ENCODE peak calls at places on chromosomes 12 and 14, in six cellular contexts. One of them, this sample, is unnamed.

GRCh38 chr12:117234441-117234840 is 44.2 kb upstream of the FBXO21 start:
- DNase-seq in BE2C: no peak
- DNase-seq in IMR-90: no peak
- DNase-seq in psoas muscle: no peak
- DNase-seq in heart left ventricle: no peak
- DNase-seq in testis: no peak
- DNase-seq in this sample: no peak

GRCh38 chr14:102508774-102509743 is 517 bp downstream of the ANKRD9 start:
- DNase-seq in BE2C: peak; percentile 39
- DNase-seq in IMR-90: peak; percentile 41
- DNase-seq in testis: peak; percentile 65
- DNase-seq in psoas muscle: peak; percentile 85
- DNase-seq in heart left ventricle: peak; percentile 83
- DNase-seq in this sample: peak; percentile 72

GRCh38 chr12:68012712-68013111 is 23.5 kb downstream of the IFNG-AS1 start:
- DNase-seq in IMR-90: no peak
- DNase-seq in heart left ventricle: no peak
- DNase-seq in psoas muscle: no peak
- DNase-seq in testis: no peak
- DNase-seq in BE2C: no peak
- DNase-seq in this sample: no peak

GRCh38 chr12:95648990-95649791 is 97.9 kb upstream of the USP44 start:
- DNase-seq in BE2C: no peak
- DNase-seq in heart left ventricle: no peak
- DNase-seq in testis: no peak
- DNase-seq in psoas muscle: no peak
- DNase-seq in IMR-90: peak; percentile 62
- DNase-seq in this sample: no peak

GRCh38 chr12:88309546-88309945 is 167.4 kb downstream of the TMTC3 start:
- DNase-seq in heart left ventricle: no peak
- DNase-seq in testis: no peak
- DNase-seq in psoas muscle: no peak
- DNase-seq in IMR-90: peak; percentile 83
- DNase-seq in BE2C: no peak
- DNase-seq in this sample: no peak

GRCh38 chr12:100794441-100795192 is at the start of gene ANO4:
- DNase-seq in testis: no peak
- DNase-seq in IMR-90: peak; percentile 29
- DNase-seq in BE2C: peak; percentile 7
- DNase-seq in psoas muscle: no peak
- DNase-seq in heart left ventricle: no peak
- DNase-seq in this sample: peak; percentile 27

GRCh38 chr12:126784328-126784921 is 1482.5 kb upstream of the TMEM132C start:
- DNase-seq in heart left ventricle: no peak
- DNase-seq in BE2C: no peak
- DNase-seq in testis: peak; percentile 81
- DNase-seq in IMR-90: no peak
- DNase-seq in psoas muscle: no peak
- DNase-seq in this sample: no peak

GRCh38 chr12:17192721-17193120 is 586.8 kb upstream of the LMO3 start:
- DNase-seq in heart left ventricle: no peak
- DNase-seq in BE2C: no peak
- DNase-seq in IMR-90: no peak
- DNase-seq in psoas muscle: no peak
- DNase-seq in testis: no peak
- DNase-seq in this sample: no peak

GRCh38 chr14:20624495-20625070 is 16.9 kb downstream of the OR6S1 start:
- DNase-seq in BE2C: peak; percentile 60
- DNase-seq in heart left ventricle: peak; percentile 59
- DNase-seq in psoas muscle: peak; percentile 69
- DNase-seq in IMR-90: peak; percentile 60
- DNase-seq in testis: peak; percentile 54
- DNase-seq in this sample: peak; percentile 34

GRCh38 chr14:33810308-33810707 is 140.6 kb downstream of the EGLN3 start:
- DNase-seq in BE2C: no peak
- DNase-seq in psoas muscle: no peak
- DNase-seq in heart left ventricle: no peak
- DNase-seq in testis: no peak
- DNase-seq in IMR-90: no peak
- DNase-seq in this sample: no peak

GRCh38 chr14:102510616-102511520 is 1.3 kb upstream of the ANKRD9 start:
- DNase-seq in psoas muscle: no peak
- DNase-seq in IMR-90: no peak
- DNase-seq in BE2C: peak; percentile 69
- DNase-seq in heart left ventricle: peak; percentile 78
- DNase-seq in testis: peak; percentile 36
- DNase-seq in this sample: no peak

GRCh38 chr12:92378682-92379479 is 233.2 kb upstream of the BTG1 start:
- DNase-seq in psoas muscle: no peak
- DNase-seq in BE2C: peak; percentile 26
- DNase-seq in IMR-90: no peak
- DNase-seq in heart left ventricle: no peak
- DNase-seq in testis: no peak
- DNase-seq in this sample: no peak

GRCh38 chr12:9944404-9944803 is 12.2 kb upstream of the CLEC2A start:
- DNase-seq in psoas muscle: no peak
- DNase-seq in IMR-90: no peak
- DNase-seq in heart left ventricle: no peak
- DNase-seq in BE2C: no peak
- DNase-seq in testis: no peak
- DNase-seq in this sample: no peak

GRCh38 chr12:9940370-9940769 is 8.2 kb upstream of the CLEC2A start:
- DNase-seq in heart left ventricle: no peak
- DNase-seq in IMR-90: peak; percentile 5
- DNase-seq in testis: no peak
- DNase-seq in psoas muscle: no peak
- DNase-seq in BE2C: no peak
- DNase-seq in this sample: no peak

GRCh38 chr12:9947674-9948073 is 15.5 kb upstream of the CLEC2A start:
- DNase-seq in BE2C: no peak
- DNase-seq in IMR-90: no peak
- DNase-seq in heart left ventricle: no peak
- DNase-seq in testis: no peak
- DNase-seq in psoas muscle: no peak
- DNase-seq in this sample: no peak

GRCh38 chr12:9941838-9942237 is 9.7 kb upstream of the CLEC2A start:
- DNase-seq in testis: no peak
- DNase-seq in heart left ventricle: no peak
- DNase-seq in psoas muscle: no peak
- DNase-seq in BE2C: no peak
- DNase-seq in IMR-90: no peak
- DNase-seq in this sample: no peak

DNA sequence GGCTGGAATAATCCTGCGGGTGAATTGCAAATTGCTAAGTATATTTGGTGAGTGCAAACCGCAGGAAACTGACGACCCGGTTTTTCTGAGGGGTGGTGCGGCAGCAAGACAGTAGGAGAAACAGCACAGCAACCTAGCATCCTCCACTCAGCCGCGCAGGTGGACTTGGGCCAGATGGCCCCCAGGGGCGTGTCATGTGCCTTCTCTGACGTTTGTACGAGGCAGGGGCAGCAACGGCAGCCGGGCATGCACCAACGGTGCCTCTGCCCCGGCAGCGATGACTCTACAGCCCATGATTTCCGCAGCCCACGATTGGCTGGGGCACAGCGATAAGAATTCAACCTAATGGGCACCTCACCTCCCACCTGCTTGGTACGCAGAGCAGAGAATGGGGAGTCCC is 11.1 kb upstream of the CLEC2A start:
- DNase-seq in psoas muscle: no peak
- DNase-seq in testis: no peak
- DNase-seq in IMR-90: no peak
- DNase-seq in BE2C: no peak
- DNase-seq in heart left ventricle: no peak
- DNase-seq in this sample: no peak
- H3K4me3 ChIP-seq in psoas muscle: no peak overlapping the region
- H3K4me3 ChIP-seq in testis: no peak overlapping the region
- H3K4me3 ChIP-seq in IMR-90: no peak overlapping the region
- H3K4me3 ChIP-seq in BE2C: no peak overlapping the region
- H3K4me3 ChIP-seq in heart left ventricle: no peak overlapping the region
- H3K4me3 ChIP-seq in this sample: no peak overlapping the region

DNA sequence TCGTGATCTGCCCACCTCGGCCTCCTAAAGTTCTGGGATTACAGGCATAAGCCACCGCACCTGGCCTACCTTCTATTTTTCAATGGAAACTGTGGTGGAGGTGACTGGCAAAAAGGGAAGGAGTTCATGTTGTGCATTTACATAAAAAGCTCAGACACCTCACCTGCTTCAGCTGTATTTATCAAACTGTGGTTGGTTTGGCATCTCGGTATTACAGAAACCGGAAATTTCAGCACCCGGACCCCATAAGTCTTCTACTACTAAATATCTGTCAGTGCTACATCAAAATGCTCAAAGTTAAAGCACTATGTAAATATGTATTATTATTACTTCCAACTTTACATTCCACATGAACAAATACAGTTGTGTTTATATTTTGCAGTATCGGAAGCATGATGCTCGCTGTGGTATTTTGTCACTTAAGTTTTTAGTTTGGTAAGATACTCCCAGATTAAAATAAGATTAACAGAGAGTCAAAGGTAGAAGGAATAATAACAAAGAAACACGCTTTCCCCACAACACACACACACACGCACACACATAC is 95.4 kb downstream of the ITPR2 start:
- DNase-seq in psoas muscle: no peak
- DNase-seq in BE2C: no peak
- DNase-seq in heart left ventricle: no peak
- DNase-seq in IMR-90: no peak
- DNase-seq in testis: no peak
- DNase-seq in this sample: no peak
- H3K4me1 ChIP-seq in psoas muscle: peaks cover 3% of the 10 kb centered on the region
- H3K4me1 ChIP-seq in BE2C: no peaks in the 10 kb centered on the region
- H3K4me1 ChIP-seq in heart left ventricle: peaks cover 16% of the 10 kb centered on the region
- H3K4me1 ChIP-seq in IMR-90: no peaks in the 10 kb centered on the region
- H3K4me1 ChIP-seq in testis: peaks cover 5% of the 10 kb centered on the region
- H3K4me1 ChIP-seq in this sample: peaks cover 6% of the 10 kb centered on the region

GRCh38 chr12:121227294-121227693 is 17.4 kb downstream of the P2RX4 start:
- DNase-seq in IMR-90: no peak
- DNase-seq in BE2C: no peak
- DNase-seq in psoas muscle: no peak
- DNase-seq in heart left ventricle: no peak
- DNase-seq in testis: no peak
- DNase-seq in this sample: no peak
- TF ChIP-seq CTCF in IMR-90: no peak
- TF ChIP-seq CTCF in BE2C: no peak
- TF ChIP-seq CTCF in psoas muscle: no peak
- TF ChIP-seq CTCF in heart left ventricle: no peak
- TF ChIP-seq CTCF in testis: no peak
- TF ChIP-seq CTCF in this sample: no peak

GRCh38 chr14:103848720-103849077 is 1.3 kb upstream of the PPP1R13B start:
- DNase-seq in BE2C: no peak
- DNase-seq in heart left ventricle: peak; percentile 61
- DNase-seq in psoas muscle: no peak
- DNase-seq in IMR-90: no peak
- DNase-seq in testis: no peak
- DNase-seq in this sample: no peak

GRCh38 chr14:103847439-103847953 is at the start of gene PPP1R13B:
- DNase-seq in testis: peak; percentile 93
- DNase-seq in heart left ventricle: peak; percentile 95
- DNase-seq in BE2C: peak; percentile 98
- DNase-seq in psoas muscle: peak; percentile 97
- DNase-seq in IMR-90: peak; percentile 71
- DNase-seq in this sample: peak; percentile 97

GRCh38 chr14:103846569-103847438 is 571 bp downstream of the PPP1R13B start:
- DNase-seq in IMR-90: no peak
- DNase-seq in testis: peak; percentile 47
- DNase-seq in BE2C: peak; percentile 28
- DNase-seq in psoas muscle: peak; percentile 75
- DNase-seq in heart left ventricle: peak; percentile 66
- DNase-seq in this sample: peak; percentile 74

GRCh38 chr14:103849151-103850013 is 2.0 kb upstream of the PPP1R13B start:
- DNase-seq in heart left ventricle: no peak
- DNase-seq in BE2C: no peak
- DNase-seq in psoas muscle: no peak
- DNase-seq in testis: no peak
- DNase-seq in IMR-90: no peak
- DNase-seq in this sample: no peak

GRCh38 chr14:103847954-103848719 is 762 bp upstream of the PPP1R13B start:
- DNase-seq in psoas muscle: peak; percentile 65
- DNase-seq in testis: peak; percentile 80
- DNase-seq in BE2C: peak; percentile 63
- DNase-seq in heart left ventricle: peak; percentile 47
- DNase-seq in IMR-90: no peak
- DNase-seq in this sample: peak; percentile 89
- H3K4me3 ChIP-seq in psoas muscle: peak overlapping the region; percentile 85
- H3K4me3 ChIP-seq in testis: peak overlapping the region; percentile 76
- H3K4me3 ChIP-seq in BE2C: peak overlapping the region; percentile 61
- H3K4me3 ChIP-seq in heart left ventricle: peak overlapping the region; percentile 89
- H3K4me3 ChIP-seq in IMR-90: peak overlapping the region; percentile 88
- H3K4me3 ChIP-seq in this sample: peak overlapping the region; percentile 69

GRCh38 chr12:54035561-54036377 is 2.9 kb downstream of the HOXC5 start:
- DNase-seq in BE2C: peak; percentile 62
- DNase-seq in IMR-90: no peak
- DNase-seq in heart left ventricle: no peak
- DNase-seq in testis: no peak
- DNase-seq in psoas muscle: no peak
- DNase-seq in this sample: peak; percentile 33
- H3K4me1 ChIP-seq in BE2C: peaks cover 32% of the 10 kb centered on the region
- H3K4me1 ChIP-seq in IMR-90: no peaks in the 10 kb centered on the region
- H3K4me1 ChIP-seq in heart left ventricle: peaks cover 14% of the 10 kb centered on the region
- H3K4me1 ChIP-seq in testis: peaks cover 14% of the 10 kb centered on the region
- H3K4me1 ChIP-seq in psoas muscle: peaks cover 5% of the 10 kb centered on the region
- H3K4me1 ChIP-seq in this sample: peaks cover 30% of the 10 kb centered on the region